ENCODE peak calls at places on chromosomes 3 and 15, in six cellular contexts. U is ovary, M is breast epithelium, H is right lobe of liver, R is body of pancreas, C is NB4. N is an unnamed sample.

GRCh38 chr3:51931756-51932155 is 9.9 kb downstream of the RRP9 start:
- DNase-seq in M (no peak), C (no peak), H (no peak), R (no peak), U (no peak), N (no peak)

GRCh38 chr3:50256978-50257890 is 11.7 kb upstream of the SEMA3B start:
- DNase-seq in M (no peak), U (no peak), R (no peak), H (no peak), C (peak; percentile 62), N (no peak)

GRCh38 chr3:127039719-127040118 is 56.8 kb downstream of the PLXNA1 start:
- DNase-seq in R (peak; percentile 4), H (peak; percentile 17), C (no peak), U (no peak), M (no peak), N (no peak)

GRCh38 chr3:127780536-127781400 is 41.5 kb downstream of the MGLL start:
- DNase-seq in M (no peak), U (no peak), H (no peak), R (no peak), C (no peak), N (no peak)

GRCh38 chr3:1172642-1173041 is 79.8 kb downstream of the CNTN6 start:
- DNase-seq in R (no peak), H (no peak), U (no peak), M (no peak), C (no peak), N (no peak)

GRCh38 chr15:51879555-51879954 is 50.1 kb downstream of the TMOD3 start:
- DNase-seq in U (no peak), H (no peak), M (no peak), R (no peak), C (no peak), N (no peak)

GRCh38 chr3:42749753-42750231 is 23.3 kb downstream of the CCDC13 start:
- DNase-seq in R (peak; percentile 49), C (peak; percentile 54), U (no peak), M (no peak), H (no peak), N (peak; percentile 33)

GRCh38 chr15:62625421-62626033 is 417.0 kb upstream of the TPM1 start:
- DNase-seq in U (peak; percentile 32), R (no peak), M (no peak), H (no peak), C (no peak), N (no peak)

GRCh38 chr3:177830411-177830849 is 633.1 kb upstream of the TBL1XR1 start:
- DNase-seq in M (peak; percentile 61), U (peak; percentile 65), H (no peak), C (no peak), R (no peak), N (no peak)

GRCh38 chr3:127161973-127162579 is 30.9 kb upstream of the PRR23E start:
- DNase-seq in C (no peak), U (no peak), H (no peak), R (no peak), M (no peak), N (no peak)

GRCh38 chr3:138389841-138390581 is 41.6 kb downstream of the MRAS start:
- DNase-seq in R (peak; percentile 34), M (peak; percentile 78), C (no peak), U (peak; percentile 70), H (no peak), N (peak; percentile 86)

GRCh38 chr3:193910886-193911738 is 224.8 kb upstream of the HES1 start:
- DNase-seq in H (no peak), U (no peak), R (no peak), C (peak; percentile 87), M (no peak), N (no peak)

GRCh38 chr3:182909318-182910040 is 70.9 kb downstream of the DCUN1D1 start:
- DNase-seq in H (no peak), R (no peak), M (no peak), C (peak; percentile 19), U (no peak), N (no peak)

GRCh38 chr3:29440321-29441019 is 159.6 kb downstream of the RBMS3 start:
- DNase-seq in M (no peak), R (no peak), H (no peak), U (no peak), C (no peak), N (no peak)

DNA sequence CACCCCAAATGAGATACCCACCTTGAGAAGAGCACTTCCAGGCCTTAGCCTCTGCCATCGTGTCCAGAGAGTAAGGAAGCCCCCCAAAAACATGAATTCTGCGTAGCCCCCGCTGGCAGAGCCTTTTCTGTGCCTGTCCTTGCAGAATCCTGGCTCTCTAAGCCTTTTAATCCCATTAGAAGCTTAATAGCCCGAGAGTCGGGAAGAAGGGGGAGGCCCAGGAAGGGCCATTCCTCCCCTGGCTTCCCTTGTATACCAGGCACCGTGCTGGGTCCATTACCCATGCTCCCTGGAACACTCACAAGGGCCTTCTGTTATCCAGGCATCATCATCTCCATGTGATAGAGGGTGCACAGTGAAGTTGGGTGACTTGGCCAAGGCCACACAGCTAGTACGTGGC is 7.1 kb downstream of the SPTBN5 start:
- DNase-seq in U (no peak), R (no peak), M (no peak), H (no peak), C (no peak), N (no peak)
- TF ChIP-seq POLR2A in U (no peak), R (no peak), M (no peak), H (no peak), C (no peak), N (no peak)

DNA sequence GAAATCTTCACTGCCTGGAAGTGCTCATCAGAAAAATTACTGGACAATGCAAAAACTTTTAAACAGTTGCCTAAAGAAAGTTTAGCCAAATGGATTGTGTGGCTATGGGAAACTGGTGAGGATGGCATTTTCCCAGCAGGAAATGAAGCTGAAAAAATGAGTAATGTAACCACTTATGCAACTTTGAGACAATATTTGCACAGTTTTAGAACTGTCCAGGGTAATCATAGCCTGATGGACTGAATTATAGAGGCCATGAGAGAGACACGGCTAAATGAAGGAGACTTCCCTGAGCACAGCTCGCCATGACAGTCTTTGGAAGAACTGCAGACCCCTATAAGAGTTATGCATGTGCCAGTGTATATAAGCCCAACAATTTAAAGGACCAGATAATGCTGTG is 881.5 kb downstream of the VGLL3 start:
- DNase-seq in H (no peak), R (no peak), C (no peak), M (no peak), U (no peak), N (no peak)
- TF ChIP-seq POLR2A in H (no peak), R (no peak), C (no peak), M (no peak), U (no peak), N (no peak)

GRCh38 chr3:186221733-186222378 is 113.0 kb upstream of the ETV5 start:
- DNase-seq in H (no peak), R (no peak), M (no peak), C (no peak), U (no peak), N (no peak)
- TF ChIP-seq POLR2A in H (no peak), R (no peak), M (no peak), C (no peak), U (no peak), N (no peak)

GRCh38 chr15:71634820-71635219 is 175.5 kb upstream of the NR2E3 start:
- DNase-seq in M (no peak), U (no peak), R (no peak), H (no peak), C (no peak), N (no peak)
- TF ChIP-seq POLR2A in M (no peak), U (no peak), R (no peak), H (no peak), C (no peak), N (no peak)

N was measured in H54.